ENCODE peak calls at places on chromosomes 5 and 9, in nine cellular contexts. One of them, this sample, is unnamed.

GRCh38 chr9:71910602-71911060 is 362 bp downstream of the ABHD17B start:
- DNase-seq in iris pigment epithelial cell: no peak
- DNase-seq in stimulated activated effector memory CD8-positive, alpha-beta T cell treated with anti-CD3 and anti-CD28 coated beads, Interleukin-12 subunit alpha, Interleukin-12 subunit beta, amount 100 ng/mL, for 72 hours: no peak
- DNase-seq in HEK293T: no peak
- DNase-seq in T-helper 2 cell: no peak
- DNase-seq in brain microvascular endothelial cell: peak
- DNase-seq in HCEC 1CT: no peak
- DNase-seq in OCI-LY7: peak
- DNase-seq in GM12892: peak
- DNase-seq in this sample: no peak

GRCh38 chr9:105264380-105264779 is 19.9 kb downstream of the SLC44A1 start:
- DNase-seq in iris pigment epithelial cell: peak
- DNase-seq in stimulated activated effector memory CD8-positive, alpha-beta T cell treated with anti-CD3 and anti-CD28 coated beads, Interleukin-12 subunit alpha, Interleukin-12 subunit beta, amount 100 ng/mL, for 72 hours: no peak
- DNase-seq in HEK293T: no peak
- DNase-seq in T-helper 2 cell: no peak
- DNase-seq in brain microvascular endothelial cell: no peak
- DNase-seq in HCEC 1CT: peak
- DNase-seq in OCI-LY7: no peak
- DNase-seq in GM12892: no peak
- DNase-seq in this sample: no peak

GRCh38 chr5:77367733-77368132 is 124.4 kb downstream of the WDR41 start:
- DNase-seq in iris pigment epithelial cell: peak
- DNase-seq in stimulated activated effector memory CD8-positive, alpha-beta T cell treated with anti-CD3 and anti-CD28 coated beads, Interleukin-12 subunit alpha, Interleukin-12 subunit beta, amount 100 ng/mL, for 72 hours: no peak
- DNase-seq in HEK293T: no peak
- DNase-seq in T-helper 2 cell: no peak
- DNase-seq in brain microvascular endothelial cell: peak
- DNase-seq in HCEC 1CT: no peak
- DNase-seq in OCI-LY7: no peak
- DNase-seq in GM12892: no peak
- DNase-seq in this sample: no peak

GRCh38 chr9:28203036-28203435 is 629.8 kb upstream of the C9orf72 start:
- DNase-seq in iris pigment epithelial cell: no peak
- DNase-seq in stimulated activated effector memory CD8-positive, alpha-beta T cell treated with anti-CD3 and anti-CD28 coated beads, Interleukin-12 subunit alpha, Interleukin-12 subunit beta, amount 100 ng/mL, for 72 hours: no peak
- DNase-seq in HEK293T: no peak
- DNase-seq in T-helper 2 cell: no peak
- DNase-seq in brain microvascular endothelial cell: no peak
- DNase-seq in HCEC 1CT: no peak
- DNase-seq in OCI-LY7: no peak
- DNase-seq in GM12892: no peak
- DNase-seq in this sample: no peak

GRCh38 chr5:77080905-77081304 is 6.2 kb downstream of the ZBED3 start:
- DNase-seq in iris pigment epithelial cell: no peak
- DNase-seq in stimulated activated effector memory CD8-positive, alpha-beta T cell treated with anti-CD3 and anti-CD28 coated beads, Interleukin-12 subunit alpha, Interleukin-12 subunit beta, amount 100 ng/mL, for 72 hours: no peak
- DNase-seq in HEK293T: no peak
- DNase-seq in T-helper 2 cell: no peak
- DNase-seq in brain microvascular endothelial cell: no peak
- DNase-seq in HCEC 1CT: no peak
- DNase-seq in OCI-LY7: no peak
- DNase-seq in GM12892: no peak
- DNase-seq in this sample: no peak

GRCh38 chr5:14172149-14172795 is 29.1 kb downstream of the TRIO start:
- DNase-seq in iris pigment epithelial cell: no peak
- DNase-seq in stimulated activated effector memory CD8-positive, alpha-beta T cell treated with anti-CD3 and anti-CD28 coated beads, Interleukin-12 subunit alpha, Interleukin-12 subunit beta, amount 100 ng/mL, for 72 hours: no peak
- DNase-seq in HEK293T: no peak
- DNase-seq in T-helper 2 cell: no peak
- DNase-seq in brain microvascular endothelial cell: no peak
- DNase-seq in HCEC 1CT: no peak
- DNase-seq in OCI-LY7: peak
- DNase-seq in GM12892: no peak
- DNase-seq in this sample: no peak

GRCh38 chr5:167861134-167861930 is 430.1 kb upstream of the WWC1 start:
- DNase-seq in iris pigment epithelial cell: peak
- DNase-seq in stimulated activated effector memory CD8-positive, alpha-beta T cell treated with anti-CD3 and anti-CD28 coated beads, Interleukin-12 subunit alpha, Interleukin-12 subunit beta, amount 100 ng/mL, for 72 hours: no peak
- DNase-seq in HEK293T: peak
- DNase-seq in T-helper 2 cell: no peak
- DNase-seq in brain microvascular endothelial cell: peak
- DNase-seq in HCEC 1CT: peak
- DNase-seq in OCI-LY7: peak
- DNase-seq in GM12892: no peak
- DNase-seq in this sample: peak

GRCh38 chr5:172484664-172485063 is 30.3 kb upstream of the SH3PXD2B start:
- DNase-seq in iris pigment epithelial cell: no peak
- DNase-seq in stimulated activated effector memory CD8-positive, alpha-beta T cell treated with anti-CD3 and anti-CD28 coated beads, Interleukin-12 subunit alpha, Interleukin-12 subunit beta, amount 100 ng/mL, for 72 hours: no peak
- DNase-seq in HEK293T: no peak
- DNase-seq in T-helper 2 cell: no peak
- DNase-seq in brain microvascular endothelial cell: no peak
- DNase-seq in HCEC 1CT: no peak
- DNase-seq in OCI-LY7: no peak
- DNase-seq in GM12892: no peak
- DNase-seq in this sample: no peak

GRCh38 chr5:120254385-120254784 is 209.7 kb upstream of the PRR16 start:
- DNase-seq in iris pigment epithelial cell: peak
- DNase-seq in stimulated activated effector memory CD8-positive, alpha-beta T cell treated with anti-CD3 and anti-CD28 coated beads, Interleukin-12 subunit alpha, Interleukin-12 subunit beta, amount 100 ng/mL, for 72 hours: no peak
- DNase-seq in HEK293T: no peak
- DNase-seq in T-helper 2 cell: no peak
- DNase-seq in brain microvascular endothelial cell: no peak
- DNase-seq in HCEC 1CT: no peak
- DNase-seq in OCI-LY7: no peak
- DNase-seq in GM12892: no peak
- DNase-seq in this sample: no peak

GRCh38 chr9:19471737-19472648 is 63.2 kb downstream of the ACER2 start:
- DNase-seq in iris pigment epithelial cell: peak
- DNase-seq in stimulated activated effector memory CD8-positive, alpha-beta T cell treated with anti-CD3 and anti-CD28 coated beads, Interleukin-12 subunit alpha, Interleukin-12 subunit beta, amount 100 ng/mL, for 72 hours: peak
- DNase-seq in HEK293T: peak
- DNase-seq in T-helper 2 cell: peak
- DNase-seq in brain microvascular endothelial cell: peak
- DNase-seq in HCEC 1CT: peak
- DNase-seq in OCI-LY7: peak
- DNase-seq in GM12892: peak
- DNase-seq in this sample: peak

GRCh38 chr9:122075135-122076030 is 17.7 kb downstream of the TTLL11 start:
- DNase-seq in iris pigment epithelial cell: peak
- DNase-seq in stimulated activated effector memory CD8-positive, alpha-beta T cell treated with anti-CD3 and anti-CD28 coated beads, Interleukin-12 subunit alpha, Interleukin-12 subunit beta, amount 100 ng/mL, for 72 hours: no peak
- DNase-seq in HEK293T: no peak
- DNase-seq in T-helper 2 cell: no peak
- DNase-seq in brain microvascular endothelial cell: peak
- DNase-seq in HCEC 1CT: peak
- DNase-seq in OCI-LY7: no peak
- DNase-seq in GM12892: no peak
- DNase-seq in this sample: no peak

GRCh38 chr9:125486576-125486975 is 220.4 kb downstream of the MAPKAP1 start:
- DNase-seq in iris pigment epithelial cell: no peak
- DNase-seq in stimulated activated effector memory CD8-positive, alpha-beta T cell treated with anti-CD3 and anti-CD28 coated beads, Interleukin-12 subunit alpha, Interleukin-12 subunit beta, amount 100 ng/mL, for 72 hours: no peak
- DNase-seq in HEK293T: no peak
- DNase-seq in T-helper 2 cell: no peak
- DNase-seq in brain microvascular endothelial cell: no peak
- DNase-seq in HCEC 1CT: no peak
- DNase-seq in OCI-LY7: no peak
- DNase-seq in GM12892: no peak
- DNase-seq in this sample: no peak

GRCh38 chr5:109451161-109451560 is 41.4 kb upstream of the PJA2 start:
- DNase-seq in iris pigment epithelial cell: no peak
- DNase-seq in stimulated activated effector memory CD8-positive, alpha-beta T cell treated with anti-CD3 and anti-CD28 coated beads, Interleukin-12 subunit alpha, Interleukin-12 subunit beta, amount 100 ng/mL, for 72 hours: no peak
- DNase-seq in HEK293T: no peak
- DNase-seq in T-helper 2 cell: no peak
- DNase-seq in brain microvascular endothelial cell: no peak
- DNase-seq in HCEC 1CT: no peak
- DNase-seq in OCI-LY7: no peak
- DNase-seq in GM12892: no peak
- DNase-seq in this sample: peak

GRCh38 chr5:68088302-68088701 is 127.3 kb upstream of the PIK3R1 start:
- DNase-seq in iris pigment epithelial cell: peak
- DNase-seq in stimulated activated effector memory CD8-positive, alpha-beta T cell treated with anti-CD3 and anti-CD28 coated beads, Interleukin-12 subunit alpha, Interleukin-12 subunit beta, amount 100 ng/mL, for 72 hours: no peak
- DNase-seq in HEK293T: no peak
- DNase-seq in T-helper 2 cell: no peak
- DNase-seq in brain microvascular endothelial cell: peak
- DNase-seq in HCEC 1CT: peak
- DNase-seq in OCI-LY7: no peak
- DNase-seq in GM12892: no peak
- DNase-seq in this sample: no peak

GRCh38 chr9:124309665-124310064 is 51.9 kb downstream of the NEK6 start:
- DNase-seq in iris pigment epithelial cell: peak
- DNase-seq in stimulated activated effector memory CD8-positive, alpha-beta T cell treated with anti-CD3 and anti-CD28 coated beads, Interleukin-12 subunit alpha, Interleukin-12 subunit beta, amount 100 ng/mL, for 72 hours: no peak
- DNase-seq in HEK293T: no peak
- DNase-seq in T-helper 2 cell: no peak
- DNase-seq in brain microvascular endothelial cell: peak
- DNase-seq in HCEC 1CT: peak
- DNase-seq in OCI-LY7: no peak
- DNase-seq in GM12892: no peak
- DNase-seq in this sample: no peak

GRCh38 chr9:36132081-36132480 is 4.5 kb upstream of the GLIPR2 start:
- DNase-seq in iris pigment epithelial cell: peak
- DNase-seq in stimulated activated effector memory CD8-positive, alpha-beta T cell treated with anti-CD3 and anti-CD28 coated beads, Interleukin-12 subunit alpha, Interleukin-12 subunit beta, amount 100 ng/mL, for 72 hours: no peak
- DNase-seq in HEK293T: no peak
- DNase-seq in T-helper 2 cell: no peak
- DNase-seq in brain microvascular endothelial cell: no peak
- DNase-seq in HCEC 1CT: peak
- DNase-seq in OCI-LY7: no peak
- DNase-seq in GM12892: no peak
- DNase-seq in this sample: no peak

GRCh38 chr5:133658327-133658726 is 46.0 kb upstream of the FSTL4 start:
- DNase-seq in iris pigment epithelial cell: no peak
- DNase-seq in stimulated activated effector memory CD8-positive, alpha-beta T cell treated with anti-CD3 and anti-CD28 coated beads, Interleukin-12 subunit alpha, Interleukin-12 subunit beta, amount 100 ng/mL, for 72 hours: no peak
- DNase-seq in HEK293T: no peak
- DNase-seq in T-helper 2 cell: no peak
- DNase-seq in brain microvascular endothelial cell: no peak
- DNase-seq in HCEC 1CT: no peak
- DNase-seq in OCI-LY7: no peak
- DNase-seq in GM12892: no peak
- DNase-seq in this sample: no peak

GRCh38 chr9:98222885-98223640 is 30.6 kb upstream of the CORO2A start:
- DNase-seq in iris pigment epithelial cell: peak
- DNase-seq in stimulated activated effector memory CD8-positive, alpha-beta T cell treated with anti-CD3 and anti-CD28 coated beads, Interleukin-12 subunit alpha, Interleukin-12 subunit beta, amount 100 ng/mL, for 72 hours: no peak
- DNase-seq in HEK293T: no peak
- DNase-seq in T-helper 2 cell: no peak
- DNase-seq in brain microvascular endothelial cell: peak
- DNase-seq in HCEC 1CT: peak
- DNase-seq in OCI-LY7: no peak
- DNase-seq in GM12892: no peak
- DNase-seq in this sample: peak

GRCh38 chr5:78495800-78496199 is 135.4 kb downstream of the SCAMP1 start:
- DNase-seq in iris pigment epithelial cell: no peak
- DNase-seq in stimulated activated effector memory CD8-positive, alpha-beta T cell treated with anti-CD3 and anti-CD28 coated beads, Interleukin-12 subunit alpha, Interleukin-12 subunit beta, amount 100 ng/mL, for 72 hours: no peak
- DNase-seq in HEK293T: no peak
- DNase-seq in T-helper 2 cell: no peak
- DNase-seq in brain microvascular endothelial cell: no peak
- DNase-seq in HCEC 1CT: no peak
- DNase-seq in OCI-LY7: no peak
- DNase-seq in GM12892: no peak
- DNase-seq in this sample: no peak

GRCh38 chr9:104969116-104969515 is 41.2 kb upstream of the ABCA1 start:
- DNase-seq in iris pigment epithelial cell: no peak
- DNase-seq in stimulated activated effector memory CD8-positive, alpha-beta T cell treated with anti-CD3 and anti-CD28 coated beads, Interleukin-12 subunit alpha, Interleukin-12 subunit beta, amount 100 ng/mL, for 72 hours: no peak
- DNase-seq in HEK293T: no peak
- DNase-seq in T-helper 2 cell: no peak
- DNase-seq in brain microvascular endothelial cell: no peak
- DNase-seq in HCEC 1CT: no peak
- DNase-seq in OCI-LY7: no peak
- DNase-seq in GM12892: no peak
- DNase-seq in this sample: no peak

GRCh38 chr5:10505517-10506095 is 58.3 kb upstream of the ANKRD33B start:
- DNase-seq in iris pigment epithelial cell: no peak
- DNase-seq in stimulated activated effector memory CD8-positive, alpha-beta T cell treated with anti-CD3 and anti-CD28 coated beads, Interleukin-12 subunit alpha, Interleukin-12 subunit beta, amount 100 ng/mL, for 72 hours: no peak
- DNase-seq in HEK293T: no peak
- DNase-seq in T-helper 2 cell: no peak
- DNase-seq in brain microvascular endothelial cell: no peak
- DNase-seq in HCEC 1CT: no peak
- DNase-seq in OCI-LY7: peak
- DNase-seq in GM12892: no peak
- DNase-seq in this sample: no peak

GRCh38 chr5:55570026-55570425 is 35.3 kb upstream of the PLPP1 start:
- DNase-seq in iris pigment epithelial cell: peak
- DNase-seq in stimulated activated effector memory CD8-positive, alpha-beta T cell treated with anti-CD3 and anti-CD28 coated beads, Interleukin-12 subunit alpha, Interleukin-12 subunit beta, amount 100 ng/mL, for 72 hours: no peak
- DNase-seq in HEK293T: no peak
- DNase-seq in T-helper 2 cell: no peak
- DNase-seq in brain microvascular endothelial cell: peak
- DNase-seq in HCEC 1CT: no peak
- DNase-seq in OCI-LY7: no peak
- DNase-seq in GM12892: no peak
- DNase-seq in this sample: no peak

GRCh38 chr5:126422994-126423788 is at the start of gene GRAMD2B:
- DNase-seq in iris pigment epithelial cell: peak
- DNase-seq in stimulated activated effector memory CD8-positive, alpha-beta T cell treated with anti-CD3 and anti-CD28 coated beads, Interleukin-12 subunit alpha, Interleukin-12 subunit beta, amount 100 ng/mL, for 72 hours: peak
- DNase-seq in HEK293T: no peak
- DNase-seq in T-helper 2 cell: peak
- DNase-seq in brain microvascular endothelial cell: peak
- DNase-seq in HCEC 1CT: peak
- DNase-seq in OCI-LY7: no peak
- DNase-seq in GM12892: peak
- DNase-seq in this sample: peak

GRCh38 chr5:91168859-91169258 is 214.3 kb downstream of the ARRDC3 start:
- DNase-seq in iris pigment epithelial cell: no peak
- DNase-seq in stimulated activated effector memory CD8-positive, alpha-beta T cell treated with anti-CD3 and anti-CD28 coated beads, Interleukin-12 subunit alpha, Interleukin-12 subunit beta, amount 100 ng/mL, for 72 hours: no peak
- DNase-seq in HEK293T: no peak
- DNase-seq in T-helper 2 cell: no peak
- DNase-seq in brain microvascular endothelial cell: no peak
- DNase-seq in HCEC 1CT: no peak
- DNase-seq in OCI-LY7: no peak
- DNase-seq in GM12892: no peak
- DNase-seq in this sample: no peak

GRCh38 chr5:19314840-19315239 is 673.2 kb downstream of the CDH18 start:
- DNase-seq in iris pigment epithelial cell: peak
- DNase-seq in stimulated activated effector memory CD8-positive, alpha-beta T cell treated with anti-CD3 and anti-CD28 coated beads, Interleukin-12 subunit alpha, Interleukin-12 subunit beta, amount 100 ng/mL, for 72 hours: no peak
- DNase-seq in HEK293T: no peak
- DNase-seq in T-helper 2 cell: no peak
- DNase-seq in brain microvascular endothelial cell: no peak
- DNase-seq in HCEC 1CT: peak
- DNase-seq in OCI-LY7: no peak
- DNase-seq in GM12892: no peak
- DNase-seq in this sample: no peak

GRCh38 chr9:27645166-27645840 is 72.0 kb upstream of the C9orf72 start:
- DNase-seq in iris pigment epithelial cell: peak
- DNase-seq in stimulated activated effector memory CD8-positive, alpha-beta T cell treated with anti-CD3 and anti-CD28 coated beads, Interleukin-12 subunit alpha, Interleukin-12 subunit beta, amount 100 ng/mL, for 72 hours: no peak
- DNase-seq in HEK293T: no peak
- DNase-seq in T-helper 2 cell: no peak
- DNase-seq in brain microvascular endothelial cell: no peak
- DNase-seq in HCEC 1CT: no peak
- DNase-seq in OCI-LY7: no peak
- DNase-seq in GM12892: no peak
- DNase-seq in this sample: no peak

GRCh38 chr9:88998506-88998905 is 7.2 kb downstream of the S1PR3 start:
- DNase-seq in iris pigment epithelial cell: peak
- DNase-seq in stimulated activated effector memory CD8-positive, alpha-beta T cell treated with anti-CD3 and anti-CD28 coated beads, Interleukin-12 subunit alpha, Interleukin-12 subunit beta, amount 100 ng/mL, for 72 hours: no peak
- DNase-seq in HEK293T: no peak
- DNase-seq in T-helper 2 cell: no peak
- DNase-seq in brain microvascular endothelial cell: no peak
- DNase-seq in HCEC 1CT: no peak
- DNase-seq in OCI-LY7: no peak
- DNase-seq in GM12892: no peak
- DNase-seq in this sample: no peak

GRCh38 chr9:126754436-126755324 is 50.2 kb upstream of the ZBTB43 start:
- DNase-seq in iris pigment epithelial cell: no peak
- DNase-seq in stimulated activated effector memory CD8-positive, alpha-beta T cell treated with anti-CD3 and anti-CD28 coated beads, Interleukin-12 subunit alpha, Interleukin-12 subunit beta, amount 100 ng/mL, for 72 hours: no peak
- DNase-seq in HEK293T: no peak
- DNase-seq in T-helper 2 cell: no peak
- DNase-seq in brain microvascular endothelial cell: no peak
- DNase-seq in HCEC 1CT: no peak
- DNase-seq in OCI-LY7: no peak
- DNase-seq in GM12892: no peak
- DNase-seq in this sample: no peak

GRCh38 chr9:114278881-114279570 is 43.9 kb upstream of the ORM1 start:
- DNase-seq in iris pigment epithelial cell: peak
- DNase-seq in stimulated activated effector memory CD8-positive, alpha-beta T cell treated with anti-CD3 and anti-CD28 coated beads, Interleukin-12 subunit alpha, Interleukin-12 subunit beta, amount 100 ng/mL, for 72 hours: no peak
- DNase-seq in HEK293T: no peak
- DNase-seq in T-helper 2 cell: no peak
- DNase-seq in brain microvascular endothelial cell: peak
- DNase-seq in HCEC 1CT: peak
- DNase-seq in OCI-LY7: no peak
- DNase-seq in GM12892: no peak
- DNase-seq in this sample: no peak

GRCh38 chr5:37308796-37309195 is 59.6 kb upstream of the CPLANE1 start:
- DNase-seq in iris pigment epithelial cell: peak
- DNase-seq in stimulated activated effector memory CD8-positive, alpha-beta T cell treated with anti-CD3 and anti-CD28 coated beads, Interleukin-12 subunit alpha, Interleukin-12 subunit beta, amount 100 ng/mL, for 72 hours: no peak
- DNase-seq in HEK293T: no peak
- DNase-seq in T-helper 2 cell: no peak
- DNase-seq in brain microvascular endothelial cell: no peak
- DNase-seq in HCEC 1CT: peak
- DNase-seq in OCI-LY7: no peak
- DNase-seq in GM12892: no peak
- DNase-seq in this sample: no peak

GRCh38 chr5:118616281-118616680 is 372.1 kb downstream of the DTWD2 start:
- DNase-seq in iris pigment epithelial cell: no peak
- DNase-seq in stimulated activated effector memory CD8-positive, alpha-beta T cell treated with anti-CD3 and anti-CD28 coated beads, Interleukin-12 subunit alpha, Interleukin-12 subunit beta, amount 100 ng/mL, for 72 hours: no peak
- DNase-seq in HEK293T: no peak
- DNase-seq in T-helper 2 cell: no peak
- DNase-seq in brain microvascular endothelial cell: no peak
- DNase-seq in HCEC 1CT: no peak
- DNase-seq in OCI-LY7: no peak
- DNase-seq in GM12892: no peak
- DNase-seq in this sample: no peak